ENCODE peak calls at places on chromosomes 1 and 21, in seven cellular contexts. J, C, W, A, F, P and D are unnamed samples.

GRCh38 chr21:41837756-41838297 is 41.3 kb downstream of the PRDM15 start:
- DNase-seq in J (no peak), C (no peak), W (no peak), A (no peak), F (no peak), P (peak), D (no peak)

GRCh38 chr1:158067651-158068050 is 74.2 kb downstream of the KIRREL1 start:
- DNase-seq in J (no peak), C (peak), W (no peak), A (peak), F (no peak), P (no peak), D (no peak)

GRCh38 chr1:4033129-4033676 is 133.1 kb upstream of the C1orf174 start:
- DNase-seq in J (no peak), C (no peak), W (no peak), A (no peak), F (no peak), P (no peak), D (no peak)

GRCh38 chr1:222104661-222105392 is 362.9 kb upstream of the DUSP10 start:
- DNase-seq in J (no peak), C (no peak), W (no peak), A (no peak), F (no peak), P (no peak), D (no peak)

GRCh38 chr1:15696956-15697521 is 12.9 kb downstream of the PLEKHM2 start:
- DNase-seq in J (no peak), C (no peak), W (peak), A (no peak), F (no peak), P (no peak), D (no peak)

GRCh38 chr1:204265665-204266064 is 51.9 kb upstream of the GOLT1A start:
- DNase-seq in J (no peak), C (no peak), W (no peak), A (peak), F (no peak), P (no peak), D (no peak)

GRCh38 chr1:203464226-203464625 is 11.4 kb upstream of the PRELP start:
- DNase-seq in J (no peak), C (no peak), W (no peak), A (peak), F (peak), P (peak), D (peak)

GRCh38 chr21:29321908-29322569 is 23.3 kb downstream of the BACH1 start:
- DNase-seq in J (no peak), C (no peak), W (no peak), A (no peak), F (no peak), P (no peak), D (no peak)

GRCh38 chr1:6123083-6123482 is 57.0 kb downstream of the CHD5 start:
- DNase-seq in J (no peak), C (no peak), W (no peak), A (peak), F (no peak), P (no peak), D (no peak)